ENCODE peak calls at places on chromosomes 4 and X, in four cellular contexts. V is fibroblast of lung, Z is colonic mucosa, T is tibial artery. E is an unnamed sample.

GRCh38 chr4:185470503-185471195 is 884 bp downstream of the CCDC110 start:
- DNase-seq in V (peak; percentile 20), T (peak; percentile 82), Z (peak; percentile 78), E (no peak)

GRCh38 chr4:88900432-88900831 is 156.6 kb downstream of the FAM13A start:
- DNase-seq in V (peak; percentile 76), Z (no peak), T (no peak), E (peak; percentile 36)

GRCh38 chr4:99447079-99447478 is 11.9 kb upstream of the ADH7 start:
- DNase-seq in V (peak; percentile 55), Z (no peak), T (no peak), E (peak; percentile 7)

GRCh38 chrX:5113128-5113527 is 1115.5 kb downstream of the NLGN4X start:
- DNase-seq in V (no peak), T (no peak), Z (no peak), E (no peak)

GRCh38 chrX:117510453-117510852 is 606.2 kb downstream of the KLHL13 start:
- DNase-seq in T (no peak), Z (no peak), V (no peak), E (no peak)

GRCh38 chrX:69066966-69067525 is 98.2 kb downstream of the PJA1 start:
- DNase-seq in V (no peak), T (no peak), Z (no peak), E (no peak)

GRCh38 chrX:12446342-12447075 is 308.2 kb downstream of the FRMPD4 start:
- DNase-seq in V (peak; percentile 65), Z (no peak), T (no peak), E (no peak)

GRCh38 chr4:144754562-144755410 is 108.8 kb downstream of the HHIP start:
- DNase-seq in V (peak; percentile 58), Z (no peak), T (no peak), E (no peak)

GRCh38 chrX:69024931-69025330 is 140.3 kb downstream of the PJA1 start:
- DNase-seq in V (peak; percentile 76), T (peak; percentile 87), Z (peak; percentile 74), E (peak; percentile 15)

GRCh38 chr4:127140306-127140705 is 492.5 kb upstream of the INTU start:
- DNase-seq in Z (no peak), V (peak; percentile 46), T (no peak), E (no peak)

GRCh38 chrX:68511255-68511654 is 12.4 kb downstream of the YIPF6 start:
- DNase-seq in V (peak; percentile 49), T (no peak), Z (peak; percentile 65), E (no peak)

GRCh38 chr4:158182736-158183135 is 9.9 kb upstream of the GASK1B start:
- DNase-seq in V (no peak), Z (no peak), T (no peak), E (no peak)

GRCh38 chrX:120629667-120630537 is at the start of gene C1GALT1C1:
- DNase-seq in Z (peak; percentile 89), T (peak; percentile 95), V (peak; percentile 90), E (peak; percentile 64)
- H3K27ac ChIP-seq in Z (peak within 1 kb of the TSS; percentile 93), T (peak within 1 kb of the TSS; percentile 89), V (peak within 1 kb of the TSS; percentile 79), E (peak within 1 kb of the TSS; percentile 77)

GRCh38 chrX:15815779-15816452 is 25.6 kb downstream of the ZRSR2 start:
- DNase-seq in T (no peak), V (peak; percentile 33), Z (no peak), E (no peak)
- TF ChIP-seq CTCF in T (no peak), V (no peak), Z (no peak), E (peak; percentile 26)

DNA sequence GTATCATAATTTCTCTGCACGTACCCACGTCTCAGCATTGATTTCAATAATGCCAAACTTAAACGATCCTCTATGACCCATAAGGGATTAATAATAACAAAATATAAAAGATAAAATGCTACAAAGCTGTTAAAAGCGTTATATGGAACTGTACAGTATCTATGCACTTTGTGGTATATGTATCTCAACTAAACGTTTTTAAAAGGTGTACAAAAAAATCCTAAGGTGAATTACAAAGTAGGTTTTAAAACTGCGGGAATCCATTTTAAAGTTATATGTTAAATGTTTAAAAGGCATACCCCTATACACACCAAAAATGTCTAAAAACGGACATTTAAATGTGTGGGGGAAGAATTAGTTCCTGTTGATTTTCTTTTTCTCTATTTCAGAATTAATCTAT is 860 bp downstream of the ZNF182 start:
- DNase-seq in T (no peak), V (no peak), Z (no peak), E (no peak)
- H3K27ac ChIP-seq in T (peak overlapping the region; percentile 72), V (no peak overlapping the region), Z (no peak overlapping the region), E (no peak overlapping the region)

GRCh38 chr4:102862747-102863146 is 6.0 kb upstream of the CISD2 start:
- DNase-seq in Z (no peak), T (no peak), V (no peak), E (no peak)
- TF ChIP-seq CTCF in Z (no peak), T (no peak), V (no peak), E (no peak)

GRCh38 chr4:26345541-26345940 is 24.7 kb downstream of the RBPJ start:
- DNase-seq in V (no peak), Z (no peak), T (no peak), E (no peak)

GRCh38 chr4:26344901-26345300 is 24.1 kb downstream of the RBPJ start:
- DNase-seq in V (no peak), T (no peak), Z (no peak), E (no peak)

GRCh38 chr4:26343041-26343403 is 22.2 kb downstream of the RBPJ start:
- DNase-seq in V (no peak), T (no peak), Z (no peak), E (no peak)

GRCh38 chr4:26346203-26346620 is 25.4 kb downstream of the RBPJ start:
- DNase-seq in Z (no peak), V (no peak), T (no peak), E (no peak)

DNA sequence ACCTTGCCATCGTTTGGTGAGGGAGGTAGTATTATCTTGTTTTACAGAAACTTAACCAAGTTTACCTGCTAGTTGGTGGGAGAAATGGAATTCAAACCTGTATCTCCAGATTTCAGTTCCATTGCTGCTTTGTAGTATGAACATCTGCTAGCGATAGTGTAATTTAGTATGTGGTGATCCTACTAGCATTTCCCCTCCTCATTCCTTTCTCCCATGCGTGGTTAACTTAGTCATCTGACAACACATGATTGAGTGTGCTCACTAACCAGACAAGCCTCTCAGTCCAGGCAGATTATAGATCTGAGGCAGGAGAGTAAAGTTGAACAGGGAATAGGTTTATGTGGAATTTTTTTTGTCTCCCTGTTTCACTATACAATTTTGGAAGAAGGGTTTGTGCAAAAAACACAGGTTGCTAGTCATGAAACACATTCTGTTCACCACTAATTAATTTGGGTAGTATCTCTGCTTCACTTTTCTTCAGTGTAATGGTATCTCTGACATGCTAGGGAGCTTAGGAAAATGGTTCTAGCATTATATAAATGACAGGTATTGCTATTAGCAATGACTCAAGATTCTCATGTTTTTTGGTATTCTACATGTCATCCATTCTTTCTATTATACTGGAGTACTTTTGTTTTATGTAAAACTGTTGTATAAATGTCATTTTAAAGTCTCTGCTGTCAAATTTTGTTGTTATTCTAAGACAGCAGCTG is 21.7 kb downstream of the RBPJ start:
- DNase-seq in T (no peak), V (peak; percentile 89), Z (no peak), E (peak; percentile 75)
- H3K27ac ChIP-seq in T (no peak overlapping the region), V (peak overlapping the region; percentile 70), Z (no peak overlapping the region), E (peak overlapping the region; percentile 71)

E was measured in AG04450.